ENCODE peak calls at places on chromosomes 2 and 18, in four cellular contexts. D is sigmoid colon, C is spleen, Z is foreskin fibroblast. H is an unnamed sample.

GRCh38 chr2:215615829-215616226 is 180.0 kb upstream of the FN1 start:
- DNase-seq in D (no peak), C (no peak), Z (no peak), H (no peak)

GRCh38 chr2:198695879-198696278 is 761.9 kb downstream of the SATB2 start:
- DNase-seq in Z (no peak), C (no peak), D (no peak), H (no peak)

GRCh38 chr2:71492112-71492511 is 38.8 kb downstream of the DYSF start:
- DNase-seq in C (peak), D (peak), Z (no peak), H (peak)

GRCh38 chr2:143936758-143937562 is 583.0 kb downstream of the ZEB2 start:
- DNase-seq in D (peak), Z (peak), C (peak), H (peak)

GRCh38 chr18:13369756-13370510 is 151.4 kb downstream of the LDLRAD4 start:
- DNase-seq in D (peak), Z (no peak), C (no peak), H (no peak)

GRCh38 chr2:219469186-219469724 is 29.4 kb upstream of the GMPPA start:
- DNase-seq in D (no peak), Z (peak), C (no peak), H (peak)

GRCh38 chr2:60699617-60700016 is 56.5 kb upstream of the PAPOLG start:
- DNase-seq in C (no peak), Z (no peak), D (no peak), H (no peak)

GRCh38 chr2:406231-406630 is 118.3 kb upstream of the ALKAL2 start:
- DNase-seq in C (no peak), D (no peak), Z (no peak), H (no peak)

GRCh38 chr2:9178905-9179571 is 27.6 kb upstream of the ASAP2 start:
- DNase-seq in Z (peak), D (peak), C (no peak), H (peak)

GRCh38 chr18:69588301-69588700 is 187.6 kb downstream of the DOK6 start:
- DNase-seq in D (no peak), Z (no peak), C (no peak), H (no peak)

GRCh38 chr2:227325824-227326195 is 759 bp downstream of the MFF start:
- DNase-seq in Z (peak), D (peak), C (peak), H (peak)

GRCh38 chr18:78915446-78916008 is 64.1 kb upstream of the SALL3 start:
- DNase-seq in D (no peak), Z (no peak), C (no peak), H (no peak)

GRCh38 chr2:21019678-21020021 is 24.2 kb downstream of the APOB start:
- DNase-seq in C (no peak), D (no peak), Z (no peak), H (no peak)

GRCh38 chr2:29255006-29255405 is 139.8 kb downstream of the CLIP4 start:
- DNase-seq in Z (no peak), D (peak), C (peak), H (no peak)

GRCh38 chr2:25373269-25373981 is 31.7 kb upstream of the DNMT3A start:
- DNase-seq in Z (no peak), D (peak), C (peak), H (no peak)

GRCh38 chr18:63592506-63592905 is 5.4 kb downstream of the SERPINB13 start:
- DNase-seq in C (no peak), Z (no peak), D (no peak), H (no peak)

GRCh38 chr2:56741601-56742102 is 557.9 kb downstream of the CCDC85A start:
- DNase-seq in Z (peak), D (no peak), C (no peak), H (peak)

GRCh38 chr2:96359866-96360265 is 24.3 kb downstream of the NCAPH start:
- DNase-seq in Z (no peak), C (no peak), D (no peak), H (no peak)

GRCh38 chr2:176137883-176138282 is 8.4 kb downstream of the HOXD8 start:
- DNase-seq in C (no peak), Z (no peak), D (peak), H (no peak)

GRCh38 chr18:75638597-75639467 is 211.3 kb upstream of the SMIM21 start:
- DNase-seq in Z (peak), C (no peak), D (peak), H (peak)

GRCh38 chr18:32803571-32803970 is 30.7 kb upstream of the KLHL14 start:
- DNase-seq in D (no peak), Z (no peak), C (no peak), H (no peak)

GRCh38 chr2:18117592-18117991 is 239.1 kb downstream of the KCNS3 start:
- DNase-seq in D (no peak), C (no peak), Z (peak), H (peak)

GRCh38 chr2:128287780-128288735 is 30.6 kb downstream of the HS6ST1 start:
- DNase-seq in Z (no peak), C (peak), D (no peak), H (no peak)

GRCh38 chr18:9413586-9413985 is 61.7 kb upstream of the RALBP1 start:
- DNase-seq in D (no peak), Z (peak), C (no peak), H (peak)

GRCh38 chr2:228654707-228655106 is 473.2 kb upstream of the SPHKAP start:
- DNase-seq in C (no peak), D (no peak), Z (no peak), H (no peak)

GRCh38 chr2:195542067-195542466 is 115.0 kb upstream of the SLC39A10 start:
- DNase-seq in Z (no peak), D (no peak), C (no peak), H (no peak)
- H3K4me3 ChIP-seq in Z (no peak), D (no peak), C (no peak), H (no peak)

GRCh38 chr2:240963065-240963375 is 35.4 kb upstream of the SNED1 start:
- DNase-seq in C (no peak), Z (no peak), D (no peak), H (no peak)

GRCh38 chr2:240962371-240963064 is 35.9 kb upstream of the SNED1 start:
- DNase-seq in Z (no peak), C (peak), D (peak), H (peak)

GRCh38 chr2:240964221-240964853 is 34.1 kb upstream of the SNED1 start:
- DNase-seq in C (peak), Z (no peak), D (no peak), H (no peak)

GRCh38 chr2:240964854-240965295 is 33.5 kb upstream of the SNED1 start:
- DNase-seq in C (no peak), D (no peak), Z (no peak), H (no peak)

DNA sequence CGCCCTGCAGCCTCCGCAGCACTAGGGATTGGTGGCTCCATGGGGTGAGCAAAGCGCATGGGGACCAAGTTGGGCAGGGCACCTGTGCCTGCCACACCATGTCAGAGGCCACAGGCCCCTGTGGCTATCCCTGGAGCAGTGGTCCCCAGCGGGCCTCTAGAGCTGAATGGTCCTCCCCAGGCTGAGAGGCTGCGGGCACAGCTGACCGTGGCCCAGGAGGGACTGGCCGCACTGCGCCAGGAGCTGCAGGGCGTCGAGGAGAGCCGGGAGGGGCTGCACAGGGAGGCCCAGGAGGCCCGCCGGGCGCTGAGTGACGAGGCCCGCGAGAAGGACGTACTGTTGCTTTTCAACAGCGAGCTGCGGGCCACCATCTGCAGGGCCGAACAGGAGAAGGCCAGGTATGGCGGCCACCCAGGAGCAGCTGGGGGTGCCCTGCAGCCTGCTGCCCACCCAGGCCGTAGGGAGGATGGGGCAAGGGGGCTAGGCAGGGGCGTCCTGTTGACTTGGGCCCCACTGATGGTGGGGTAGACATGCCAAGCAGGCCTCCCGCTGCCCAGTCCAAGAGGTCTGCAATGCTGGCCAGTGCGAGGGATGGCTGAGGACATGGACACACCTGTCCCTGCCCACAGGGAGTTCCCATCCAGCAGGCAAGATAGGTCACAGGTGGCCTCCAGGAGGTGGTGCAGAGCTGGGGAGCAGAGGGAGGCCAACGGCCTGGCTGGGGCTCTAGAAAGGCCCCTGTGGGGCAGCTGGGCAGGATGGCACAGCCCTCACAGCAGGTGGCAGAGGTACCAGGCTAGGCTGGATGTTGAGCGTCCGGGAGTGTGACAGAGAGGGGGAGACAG is 34.8 kb upstream of the SNED1 start:
- DNase-seq in D (no peak), C (peak), Z (no peak), H (no peak)
- TF ChIP-seq CTCF in D (no peak), C (no peak), Z (no peak), H (no peak)

GRCh38 chr18:55861266-55861665 is 273.3 kb upstream of the TCF4 start:
- DNase-seq in C (no peak), Z (peak), D (no peak), H (peak)

GRCh38 chr18:55858661-55859111 is 270.7 kb upstream of the TCF4 start:
- DNase-seq in C (no peak), D (no peak), Z (no peak), H (no peak)

GRCh38 chr18:55857961-55858360 is 270.0 kb upstream of the TCF4 start:
- DNase-seq in D (no peak), Z (no peak), C (no peak), H (no peak)

GRCh38 chr18:55857409-55857808 is 269.4 kb upstream of the TCF4 start:
- DNase-seq in D (no peak), Z (no peak), C (no peak), H (no peak)

GRCh38 chr18:55859116-55859515 is 271.1 kb upstream of the TCF4 start:
- DNase-seq in D (no peak), C (no peak), Z (no peak), H (no peak)
- H3K4me3 ChIP-seq in D (peak), C (no peak), Z (peak), H (peak)

GRCh38 chr2:118554616-118555015 is 292.8 kb downstream of the EN1 start:
- DNase-seq in Z (no peak), C (no peak), D (no peak), H (peak)
- TF ChIP-seq CTCF in Z (peak), C (no peak), D (no peak), H (peak)

GRCh38 chr2:74496997-74497776 is 2.2 kb downstream of the LBX2 start:
- DNase-seq in C (peak), Z (no peak), D (no peak), H (no peak)

GRCh38 chr2:74499269-74499939 is at the start of gene LBX2:
- DNase-seq in D (no peak), Z (no peak), C (peak), H (peak)

GRCh38 chr2:74497777-74498499 is 1.5 kb downstream of the LBX2 start:
- DNase-seq in Z (no peak), D (no peak), C (peak), H (peak)

GRCh38 chr2:74499940-74500577 is 656 bp upstream of the LBX2 start:
- DNase-seq in D (no peak), Z (no peak), C (peak), H (no peak)

GRCh38 chr2:74498500-74499268 is 719 bp downstream of the LBX2 start:
- DNase-seq in C (peak), D (no peak), Z (no peak), H (peak)
- H3K4me3 ChIP-seq in C (peak), D (peak), Z (peak), H (peak)

DNA sequence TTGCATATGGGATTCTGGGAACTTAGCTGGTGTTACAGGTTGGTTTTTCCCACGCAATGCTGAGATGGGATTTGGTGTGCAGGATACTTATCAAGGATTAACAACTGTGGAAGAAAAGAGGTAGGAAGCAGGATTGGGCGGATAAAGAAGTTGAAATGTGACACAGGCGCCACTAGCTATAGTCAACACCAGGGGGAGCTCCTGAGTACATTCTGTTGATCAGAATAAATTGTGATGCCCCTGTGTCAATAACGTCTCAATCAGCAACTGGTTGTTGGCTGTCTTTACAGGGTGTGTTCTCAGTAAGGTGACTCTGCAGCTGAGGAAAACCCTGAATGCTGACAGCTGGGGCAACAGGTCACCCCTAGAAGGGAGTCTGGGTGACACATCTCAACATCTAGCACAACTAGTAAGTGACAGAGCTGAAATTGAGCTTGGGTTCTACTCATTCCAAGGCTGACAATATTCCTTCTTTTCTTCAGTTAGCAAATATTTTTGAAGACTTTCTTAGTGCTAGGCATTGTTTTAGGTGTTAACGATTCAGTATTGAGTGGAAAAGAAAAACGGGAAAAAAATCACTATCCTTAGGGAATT is 143.0 kb downstream of the ARL6IP6 start:
- DNase-seq in C (no peak), D (no peak), Z (peak), H (peak)
- TF ChIP-seq CTCF in C (peak), D (peak), Z (peak), H (peak)

H was measured in cardiac fibroblast.